ENCODE peak calls at places on chromosomes 12 and 14, in four cellular contexts. V is ovary, Q is A549, Y is omental fat pad. H is an unnamed sample.

GRCh38 chr14:58078068-58078467 is 73.9 kb downstream of the ARMH4 start:
- DNase-seq in Y (no peak), V (no peak), Q (no peak), H (no peak)

GRCh38 chr12:58341791-58342190 is 400.4 kb downstream of the ATP23 start:
- DNase-seq in Y (no peak), V (no peak), Q (no peak), H (no peak)

GRCh38 chr12:122076743-122077495 is 1.6 kb upstream of the MLXIP start:
- DNase-seq in Y (no peak), Q (no peak), V (no peak), H (no peak)

GRCh38 chr14:25394791-25395391 is 344.9 kb upstream of the STXBP6 start:
- DNase-seq in Q (no peak), V (no peak), Y (no peak), H (no peak)

GRCh38 chr14:34693228-34693939 is 21.0 kb downstream of the CFL2 start:
- DNase-seq in V (peak), Y (no peak), Q (peak), H (peak)

GRCh38 chr12:90274407-90274806 is 565.8 kb upstream of the ATP2B1 start:
- DNase-seq in Y (no peak), V (no peak), Q (no peak), H (no peak)

GRCh38 chr14:100804558-100805309 is 21.2 kb upstream of the MEG3 start:
- DNase-seq in Q (no peak), V (no peak), Y (no peak), H (no peak)

GRCh38 chr12:120078868-120079267 is 37.7 kb downstream of the RAB35 start:
- DNase-seq in V (no peak), Q (no peak), Y (no peak), H (no peak)

GRCh38 chr14:82270286-82270685 is 736.6 kb upstream of the SEL1L start:
- DNase-seq in Q (no peak), Y (no peak), V (no peak), H (no peak)

GRCh38 chr12:114815157-114815556 is 131.2 kb upstream of the TBX3 start:
- DNase-seq in Y (no peak), V (no peak), Q (no peak), H (no peak)

GRCh38 chr12:115916910-115917668 is 360.4 kb downstream of the MED13L start:
- DNase-seq in Q (peak), Y (peak), V (peak), H (peak)

GRCh38 chr12:13241833-13242232 is 45.3 kb downstream of the EMP1 start:
- DNase-seq in Y (no peak), Q (peak), V (no peak), H (no peak)

GRCh38 chr12:21989819-21990412 is 48.7 kb upstream of the ABCC9 start:
- DNase-seq in Y (no peak), Q (peak), V (no peak), H (no peak)

GRCh38 chr12:93802698-93803097 is 125.5 kb downstream of the CRADD start:
- DNase-seq in V (no peak), Q (no peak), Y (no peak), H (no peak)

GRCh38 chr14:92646952-92647461 is 101.4 kb downstream of the LGMN start:
- DNase-seq in Q (peak), Y (no peak), V (no peak), H (no peak)

GRCh38 chr14:98931126-98931525 is 340.9 kb downstream of the BCL11B start:
- DNase-seq in Y (no peak), V (no peak), Q (no peak), H (no peak)

GRCh38 chr14:60514378-60515243 is 5.7 kb downstream of the SIX6 start:
- DNase-seq in V (no peak), Y (no peak), Q (peak), H (peak)

GRCh38 chr14:22883191-22883976 is at the start of gene REM2:
- DNase-seq in V (no peak), Y (no peak), Q (no peak), H (peak)

GRCh38 chr12:80053048-80053790 is 46.1 kb upstream of the OTOGL start:
- DNase-seq in Q (no peak), V (peak), Y (no peak), H (no peak)

GRCh38 chr12:1907652-1908611 is 10.5 kb downstream of the CACNA2D4 start:
- DNase-seq in V (peak), Y (no peak), Q (peak), H (no peak)

GRCh38 chr12:108782971-108783370 is 51.7 kb upstream of the CORO1C start:
- DNase-seq in V (no peak), Q (no peak), Y (no peak), H (no peak)

GRCh38 chr14:22450266-22450665 is 138.8 kb downstream of the DAD1 start:
- DNase-seq in Q (no peak), Y (no peak), V (no peak), H (no peak)

GRCh38 chr14:76829650-76830421 is 3.6 kb downstream of the LRRC74A start:
- DNase-seq in V (no peak), Y (no peak), Q (no peak), H (no peak)

GRCh38 chr12:97567619-97568110 is 105.1 kb downstream of the RMST start:
- DNase-seq in Y (no peak), Q (peak), V (no peak), H (no peak)

GRCh38 chr12:1966561-1967211 is 37.6 kb downstream of the DCP1B start:
- DNase-seq in Y (no peak), V (no peak), Q (no peak), H (no peak)

GRCh38 chr14:38145142-38145541 is 62.6 kb upstream of the SSTR1 start:
- DNase-seq in V (no peak), Y (no peak), Q (no peak), H (no peak)

GRCh38 chr12:12562585-12563245 is at the start of gene DUSP16:
- DNase-seq in Q (peak), Y (peak), V (peak), H (peak)

GRCh38 chr12:8781326-8781725 is 41.1 kb upstream of the A2ML1 start:
- DNase-seq in V (no peak), Y (no peak), Q (no peak), H (no peak)

GRCh38 chr12:118119449-118119879 is 15.7 kb upstream of the VSIG10 start:
- DNase-seq in V (no peak), Q (no peak), Y (no peak), H (no peak)

GRCh38 chr12:58425481-58426392 is 484.4 kb downstream of the ATP23 start:
- DNase-seq in Q (peak), Y (no peak), V (peak), H (no peak)

GRCh38 chr12:49966511-49967041 is 4.9 kb downstream of the AQP5 start:
- DNase-seq in V (no peak), Q (no peak), Y (no peak), H (no peak)

GRCh38 chr12:75623631-75624118 is 112.3 kb upstream of the KRR1 start:
- DNase-seq in V (no peak), Y (no peak), Q (peak), H (no peak)

DNA sequence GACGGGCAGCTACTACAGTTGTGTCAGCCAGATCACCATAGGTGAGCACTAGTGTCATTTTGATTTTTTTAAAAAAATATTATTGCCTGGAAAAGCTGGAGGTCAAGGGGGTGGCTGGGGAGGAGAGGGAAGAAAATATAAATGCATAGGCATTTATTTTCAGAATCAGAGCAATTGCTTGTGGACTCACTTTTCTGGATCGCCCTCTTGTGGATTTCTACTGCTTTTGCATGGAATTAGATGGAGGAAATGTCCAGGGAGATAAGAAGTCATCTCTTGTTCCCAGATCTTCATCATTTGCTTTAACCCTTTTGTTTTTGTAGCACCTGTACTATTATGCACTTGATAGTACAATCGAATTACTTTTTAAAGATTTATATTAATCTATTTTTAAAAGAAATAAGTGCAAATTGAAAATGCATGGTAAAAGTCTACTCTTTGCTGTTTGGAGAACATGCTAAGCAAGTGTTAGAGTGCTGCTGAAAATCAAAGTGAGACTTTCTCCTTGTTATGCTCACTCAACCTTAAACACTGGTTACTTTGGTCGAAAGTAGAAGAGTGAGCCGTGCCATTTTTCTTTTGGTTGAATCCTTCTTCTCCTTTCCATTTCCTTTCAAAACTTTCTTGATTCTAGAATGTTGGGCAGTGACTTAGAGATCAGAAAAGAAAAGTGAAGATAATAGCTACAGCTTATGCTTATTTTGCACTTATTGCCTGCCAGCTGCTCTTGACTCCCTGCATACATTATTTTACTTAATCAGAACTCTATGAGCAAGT is 60.6 kb upstream of the ANO4 start:
- DNase-seq in Q (peak), Y (no peak), V (no peak), H (no peak)
- TF ChIP-seq CTCF in Q (peak), Y (no peak), V (no peak), H (peak)

GRCh38 chr12:132282950-132283771 is 46.2 kb downstream of the GALNT9 start:
- DNase-seq in Y (no peak), V (no peak), Q (no peak), H (peak)

GRCh38 chr12:132284618-132285310 is 44.6 kb downstream of the GALNT9 start:
- DNase-seq in Q (peak), V (no peak), Y (no peak), H (no peak)

GRCh38 chr12:132285311-132285741 is 44.1 kb downstream of the GALNT9 start:
- DNase-seq in Q (no peak), V (no peak), Y (no peak), H (no peak)

GRCh38 chr12:132282031-132282949 is 47.1 kb downstream of the GALNT9 start:
- DNase-seq in Y (no peak), Q (no peak), V (no peak), H (no peak)

GRCh38 chr12:132284071-132284492 is 45.3 kb downstream of the GALNT9 start:
- DNase-seq in Q (peak), V (no peak), Y (no peak), H (no peak)
- TF ChIP-seq CTCF in Q (peak), V (no peak), Y (no peak), H (peak)

DNA sequence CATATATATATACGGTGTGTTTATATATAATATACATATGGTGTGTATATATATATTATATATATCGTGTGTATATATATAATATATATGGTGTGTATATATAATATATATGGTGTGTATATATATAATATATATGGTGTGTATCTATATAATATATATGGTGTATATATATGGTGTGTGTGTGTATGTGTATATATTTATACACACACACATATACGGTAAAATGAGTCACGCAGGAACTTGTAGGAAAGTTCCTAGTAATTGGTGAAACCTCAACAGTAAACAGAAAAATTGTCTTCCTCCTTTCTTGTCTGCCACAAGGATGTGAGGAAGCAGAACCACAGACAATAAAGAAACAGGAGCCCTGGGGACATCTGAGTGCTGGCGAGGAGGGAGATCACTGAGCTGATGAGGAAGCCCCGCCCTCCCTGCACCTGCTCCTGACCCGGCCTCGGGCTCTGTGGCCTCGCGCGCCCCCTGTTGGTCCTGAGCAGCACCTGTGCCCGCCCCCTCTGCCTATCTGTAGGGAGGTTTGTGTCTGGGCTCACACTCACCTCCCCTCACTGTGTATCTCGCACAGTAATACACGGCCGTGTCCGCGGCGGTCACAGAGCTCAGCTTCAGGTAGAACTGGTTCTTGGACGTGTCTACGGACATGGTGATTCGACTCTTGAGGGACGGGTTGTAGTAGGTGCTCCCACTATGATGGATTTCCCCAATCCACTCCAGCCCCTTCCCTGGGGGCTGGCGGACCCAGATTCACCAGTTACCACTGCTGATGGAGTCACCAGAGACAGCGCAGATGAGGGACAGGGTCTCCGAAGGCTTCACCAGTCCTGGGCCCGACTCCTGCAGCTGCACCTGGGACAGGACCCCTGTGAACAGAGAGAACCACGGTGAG is 1079.4 kb downstream of the TMEM121 start:
- DNase-seq in Y (no peak), Q (peak), V (no peak), H (no peak)
- TF ChIP-seq CTCF in Y (no peak), Q (no peak), V (no peak), H (no peak)

GRCh38 chr14:95984206-95984605 is 55.0 kb upstream of the C14orf132 start:
- DNase-seq in Q (no peak), V (no peak), Y (no peak), H (no peak)
- TF ChIP-seq CTCF in Q (no peak), V (no peak), Y (no peak), H (no peak)

DNA sequence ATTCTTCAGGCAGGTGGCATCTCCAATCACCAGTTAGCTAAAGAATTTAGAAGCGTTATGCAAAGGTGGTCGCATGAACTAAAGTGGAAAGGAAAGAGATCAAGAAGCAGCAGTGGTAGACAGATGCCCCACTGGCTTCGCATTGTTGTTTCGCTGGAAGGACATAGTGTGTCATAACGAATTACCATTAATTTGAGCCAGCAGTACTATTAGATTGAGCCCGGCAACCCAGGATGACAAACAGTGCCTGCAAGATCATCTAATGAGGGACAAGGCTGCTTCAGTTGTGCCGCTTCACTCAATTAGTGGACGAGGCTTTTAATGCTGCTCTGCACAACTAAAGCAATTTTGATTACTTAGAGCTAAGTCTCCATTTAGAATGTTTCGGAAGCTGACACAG is 274.5 kb upstream of the SOX5 start:
- DNase-seq in Q (no peak), Y (no peak), V (no peak), H (no peak)
- TF ChIP-seq CTCF in Q (no peak), Y (no peak), V (no peak), H (no peak)